ENCODE peak calls at places on chromosomes 13 and 19, in eight cellular contexts. V, B, Y, Q, O, P, N and E are unnamed samples. For H3K27me3, the result is how much of the 10 kb centered on the place peaks cover.

GRCh38 chr19:428144-428543 is 19.2 kb upstream of the C2CD4C start:
- DNase-seq in V (no peak), B (no peak), Y (no peak), Q (no peak), O (no peak), P (no peak), N (no peak), E (no peak)

GRCh38 chr13:33799950-33800592 is 17.9 kb upstream of the RFC3 start:
- DNase-seq in V (peak), B (no peak), Y (peak), Q (no peak), O (no peak), P (peak), N (no peak), E (no peak)

GRCh38 chr19:6312018-6312417 is 21.4 kb downstream of the ACER1 start:
- DNase-seq in V (peak), B (no peak), Y (no peak), Q (no peak), O (no peak), P (no peak), N (no peak), E (no peak)

GRCh38 chr19:19261350-19262189 is 11.5 kb downstream of the TM6SF2 start:
- DNase-seq in V (no peak), B (no peak), Y (no peak), Q (no peak), O (no peak), P (no peak), N (no peak), E (no peak)

GRCh38 chr13:55244991-55245644 is 1895.6 kb upstream of the PRR20A start:
- DNase-seq in V (no peak), B (no peak), Y (no peak), Q (no peak), O (no peak), P (peak), N (no peak), E (no peak)

GRCh38 chr19:43784251-43784980 is 3.6 kb upstream of the KCNN4 start:
- DNase-seq in V (peak), B (peak), Y (peak), Q (peak), O (peak), P (no peak), N (peak), E (peak)

GRCh38 chr19:43329989-43330388 is 23.5 kb upstream of the CD177 start:
- DNase-seq in V (no peak), B (no peak), Y (no peak), Q (no peak), O (no peak), P (no peak), N (no peak), E (no peak)

GRCh38 chr13:102138635-102139225 is 263.1 kb downstream of the FGF14 start:
- DNase-seq in V (no peak), B (no peak), Y (no peak), Q (no peak), O (no peak), P (no peak), N (no peak), E (no peak)

GRCh38 chr13:72643339-72643989 is 84.0 kb downstream of the MZT1 start:
- DNase-seq in V (peak), B (peak), Y (peak), Q (peak), O (no peak), P (peak), N (peak), E (peak)

GRCh38 chr13:29527916-29528315 is 67.6 kb downstream of the SLC7A1 start:
- DNase-seq in V (no peak), B (no peak), Y (no peak), Q (no peak), O (no peak), P (no peak), N (no peak), E (no peak)

GRCh38 chr19:17095141-17095919 is 19.8 kb downstream of the MYO9B start:
- DNase-seq in V (no peak), B (peak), Y (peak), Q (no peak), O (no peak), P (no peak), N (peak), E (no peak)

GRCh38 chr13:79724348-79725103 is 243.6 kb downstream of the NDFIP2 start:
- DNase-seq in V (peak), B (no peak), Y (no peak), Q (no peak), O (no peak), P (peak), N (no peak), E (no peak)

GRCh38 chr13:112060431-112060830 is 6.5 kb upstream of the SOX1 start:
- DNase-seq in V (no peak), B (no peak), Y (no peak), Q (no peak), O (no peak), P (no peak), N (no peak), E (no peak)
- H3K27me3 ChIP-seq in V (under half), B (under half), Y (half or more), Q (half or more), O (under half), P (half or more), N (under half), E (half or more)

DNA sequence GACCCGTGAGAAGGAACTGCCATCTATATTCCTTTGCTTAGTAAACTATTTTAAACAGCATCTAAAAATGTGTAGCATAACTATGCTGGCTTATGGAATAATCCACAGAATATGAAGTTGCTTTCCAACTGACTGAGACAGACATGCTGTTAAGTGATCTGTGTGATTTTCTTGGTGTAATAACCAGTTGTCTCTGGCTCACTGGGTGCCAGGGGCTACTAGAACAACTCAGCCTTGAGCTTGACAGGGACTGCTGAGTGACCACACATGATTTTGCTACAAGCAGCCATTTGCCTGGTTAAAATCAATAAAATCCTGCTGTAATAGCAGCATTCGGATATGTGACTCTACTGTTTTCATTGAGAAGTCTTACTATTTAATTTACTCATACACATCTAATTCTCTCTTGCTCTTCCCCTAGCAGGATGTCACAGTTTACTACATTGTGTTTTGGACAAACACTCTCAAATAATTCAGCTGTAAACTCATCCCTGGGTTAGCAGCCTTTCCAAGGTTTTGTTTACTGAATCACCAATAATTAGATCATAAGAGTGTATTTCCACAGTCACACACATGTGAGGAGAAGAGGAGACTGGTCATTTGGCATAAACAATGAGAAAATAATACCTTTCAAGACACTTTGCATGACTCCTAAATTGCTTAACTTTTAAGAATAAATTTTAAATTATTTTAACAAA is 426.2 kb downstream of the PCDH9 start:
- DNase-seq in V (peak), B (no peak), Y (no peak), Q (no peak), O (no peak), P (no peak), N (no peak), E (no peak)
- H3K27me3 ChIP-seq in V (under half), B (under half), Y (under half), Q (under half), O (under half), P (under half), N (under half), E (under half)

GRCh38 chr19:4229179-4229931 is at the start of gene EBI3:
- DNase-seq in V (no peak), B (peak), Y (peak), Q (peak), O (no peak), P (no peak), N (peak), E (no peak)

GRCh38 chr19:4234142-4234861 is 5.0 kb downstream of the EBI3 start:
- DNase-seq in V (no peak), B (no peak), Y (no peak), Q (no peak), O (no peak), P (no peak), N (no peak), E (no peak)

GRCh38 chr19:4234862-4235201 is 5.5 kb downstream of the EBI3 start:
- DNase-seq in V (no peak), B (no peak), Y (no peak), Q (no peak), O (no peak), P (no peak), N (no peak), E (no peak)

GRCh38 chr19:4232614-4233281 is 3.4 kb downstream of the EBI3 start:
- DNase-seq in V (no peak), B (no peak), Y (no peak), Q (no peak), O (no peak), P (no peak), N (no peak), E (no peak)

DNA sequence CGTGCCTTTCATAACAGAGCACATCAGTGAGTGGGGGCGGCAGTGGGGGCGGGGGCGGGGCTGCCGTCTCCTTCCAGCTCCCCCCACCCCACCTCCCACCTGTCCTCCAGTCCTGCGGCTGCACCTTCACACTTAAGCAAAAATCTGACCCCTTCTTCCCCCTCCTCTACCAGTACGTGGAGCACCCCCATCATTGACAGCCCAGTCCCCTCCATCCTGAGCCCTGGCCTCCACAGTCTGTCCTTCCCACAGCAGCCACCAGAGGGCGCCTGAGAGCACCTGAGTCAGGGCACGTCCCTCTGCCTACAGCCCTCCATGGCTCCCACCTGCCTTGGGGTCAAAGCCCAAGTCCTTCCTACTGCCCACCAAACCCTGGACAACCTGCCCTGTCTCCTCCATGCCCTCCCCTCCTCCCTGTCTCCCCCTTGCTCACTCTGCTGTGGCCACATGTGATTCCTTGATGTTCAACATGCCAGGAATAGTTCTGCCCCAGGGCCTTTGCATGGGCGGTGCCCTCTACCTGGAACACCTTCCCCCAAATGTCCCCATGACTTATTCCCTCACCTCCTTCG is 4.0 kb downstream of the EBI3 start:
- DNase-seq in V (peak), B (peak), Y (peak), Q (peak), O (peak), P (no peak), N (no peak), E (peak)
- H3K27me3 ChIP-seq in V (under half), B (under half), Y (under half), Q (under half), O (under half), P (under half), N (under half), E (under half)

DNA sequence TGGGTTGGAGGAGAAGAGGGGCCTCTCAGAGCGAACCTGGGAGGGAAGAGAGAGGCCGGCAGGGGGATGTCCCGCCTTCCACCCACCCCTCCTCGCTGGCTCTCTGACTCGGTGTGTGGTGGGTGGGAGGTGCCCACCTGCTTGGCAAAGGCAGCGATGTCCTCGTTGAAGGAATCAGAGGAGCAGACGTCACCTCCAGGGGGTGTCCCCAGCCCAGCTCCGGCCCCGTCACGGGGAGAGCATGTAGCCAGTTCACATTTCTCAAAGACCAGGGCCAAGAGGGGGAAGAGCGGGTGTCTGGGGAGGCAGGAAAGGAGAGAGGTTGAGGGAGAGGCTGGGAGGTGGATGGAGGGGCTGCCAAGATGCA is 2.7 kb downstream of the MEIS3 start:
- DNase-seq in V (no peak), B (no peak), Y (no peak), Q (no peak), O (no peak), P (no peak), N (no peak), E (no peak)
- H3K27me3 ChIP-seq in V (under half), B (under half), Y (under half), Q (under half), O (under half), P (under half), N (under half), E (half or more)

GRCh38 chr19:13038306-13039210 is 43.3 kb downstream of the NFIX start:
- DNase-seq in V (no peak), B (peak), Y (no peak), Q (no peak), O (no peak), P (no peak), N (no peak), E (no peak)

GRCh38 chr19:13040232-13040915 is 45.1 kb downstream of the NFIX start:
- DNase-seq in V (no peak), B (no peak), Y (no peak), Q (no peak), O (no peak), P (no peak), N (no peak), E (no peak)

GRCh38 chr19:13039211-13039789 is 44.0 kb downstream of the NFIX start:
- DNase-seq in V (no peak), B (peak), Y (no peak), Q (no peak), O (no peak), P (no peak), N (no peak), E (no peak)

GRCh38 chr19:13042443-13043130 is 47.3 kb downstream of the NFIX start:
- DNase-seq in V (no peak), B (no peak), Y (peak), Q (no peak), O (no peak), P (no peak), N (no peak), E (no peak)

DNA sequence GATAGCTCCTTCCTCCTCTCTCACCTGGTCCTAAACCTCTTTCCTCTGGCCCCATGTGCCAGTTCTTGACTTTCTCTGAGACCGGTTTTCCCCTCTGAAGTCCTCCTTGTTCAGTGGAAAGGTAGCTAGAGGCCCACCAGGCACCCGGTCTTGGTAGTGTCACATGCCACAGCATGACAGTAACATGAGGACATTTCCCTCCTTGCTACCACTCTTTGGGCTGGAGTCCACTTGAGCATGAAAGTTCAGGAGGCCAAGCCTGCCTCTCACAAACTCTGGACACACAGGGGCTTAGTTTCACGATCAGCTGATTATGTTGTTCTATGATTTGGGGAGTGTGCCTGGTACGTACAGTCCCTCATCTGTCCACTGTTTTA is 45.6 kb downstream of the NFIX start:
- DNase-seq in V (no peak), B (no peak), Y (no peak), Q (no peak), O (no peak), P (no peak), N (no peak), E (no peak)
- H3K27me3 ChIP-seq in V (under half), B (under half), Y (half or more), Q (under half), O (under half), P (under half), N (under half), E (under half)

DNA sequence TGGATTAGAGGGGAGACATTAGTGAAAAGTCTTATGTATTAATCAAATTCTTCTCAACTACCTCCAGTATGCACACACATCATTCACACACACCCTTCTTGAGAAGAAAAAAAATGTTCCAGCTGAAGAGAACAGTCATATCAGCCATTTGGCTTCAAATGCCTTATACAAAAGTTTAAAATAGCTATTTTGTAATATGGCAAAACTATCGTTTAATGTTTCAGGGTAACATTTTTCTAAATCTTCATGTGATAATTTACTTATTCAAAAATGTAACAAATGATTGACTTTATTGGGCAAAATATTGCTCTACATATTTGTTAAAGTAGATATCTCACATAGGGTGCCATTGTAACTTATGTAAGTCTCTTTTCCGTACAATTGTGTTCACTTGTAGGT is 13.5 kb downstream of the ZIC2 start:
- DNase-seq in V (no peak), B (no peak), Y (no peak), Q (no peak), O (no peak), P (no peak), N (no peak), E (no peak)
- H3K27me3 ChIP-seq in V (half or more), B (under half), Y (half or more), Q (half or more), O (half or more), P (under half), N (under half), E (half or more)

GRCh38 chr19:32318884-32319520 is 26.4 kb upstream of the ZNF507 start:
- DNase-seq in V (peak), B (no peak), Y (no peak), Q (peak), O (no peak), P (no peak), N (no peak), E (no peak)
- H3K27me3 ChIP-seq in V (under half), B (under half), Y (under half), Q (under half), O (under half), P (under half), N (under half), E (under half)

DNA sequence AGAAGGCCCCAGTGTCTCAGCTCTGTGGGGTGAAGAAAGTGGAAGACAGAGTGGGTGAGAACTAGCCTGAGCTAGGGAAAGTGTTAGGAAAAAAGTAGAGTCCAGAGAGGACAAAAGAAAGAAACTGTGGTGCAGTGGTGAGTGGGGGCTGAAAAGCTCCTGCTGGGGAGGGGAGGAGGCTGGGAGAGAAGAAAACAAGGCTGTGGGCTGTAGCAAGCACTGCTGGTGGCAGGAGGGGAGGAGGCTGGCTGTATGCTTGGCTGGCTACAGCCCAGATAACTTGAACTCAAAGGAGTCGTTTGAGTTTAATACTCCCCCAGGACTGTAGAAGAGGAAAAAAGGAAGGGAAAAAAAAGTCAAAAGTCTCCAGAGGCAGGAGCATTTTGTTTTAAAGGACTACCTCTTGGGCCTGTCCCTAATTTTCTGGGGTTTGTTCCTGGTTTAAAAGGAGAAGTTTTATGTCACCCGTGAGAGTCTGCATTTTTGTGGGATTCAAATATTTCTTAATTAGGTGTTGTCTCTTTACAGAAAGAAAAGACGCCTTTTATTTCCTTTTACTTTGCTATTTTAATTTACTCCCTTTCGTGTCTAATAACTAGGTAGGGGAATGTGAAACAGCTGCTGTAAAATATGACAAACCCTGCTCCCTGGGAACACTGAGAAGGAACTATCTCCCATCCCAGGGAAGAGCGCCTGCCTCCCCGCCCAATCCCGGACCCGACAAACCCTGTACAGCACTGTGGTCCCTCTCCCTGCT is 21.7 kb downstream of the ZIC5 start:
- DNase-seq in V (no peak), B (no peak), Y (no peak), Q (no peak), O (no peak), P (no peak), N (no peak), E (no peak)
- H3K27me3 ChIP-seq in V (half or more), B (under half), Y (under half), Q (under half), O (under half), P (under half), N (under half), E (under half)

GRCh38 chr13:35140321-35140720 is 198.3 kb downstream of the NBEA start:
- DNase-seq in V (no peak), B (no peak), Y (no peak), Q (no peak), O (no peak), P (no peak), N (no peak), E (no peak)

GRCh38 chr13:35139591-35139990 is 197.5 kb downstream of the NBEA start:
- DNase-seq in V (peak), B (no peak), Y (peak), Q (no peak), O (no peak), P (no peak), N (no peak), E (no peak)

GRCh38 chr13:35131471-35131870 is 189.4 kb downstream of the NBEA start:
- DNase-seq in V (no peak), B (no peak), Y (no peak), Q (no peak), O (no peak), P (peak), N (no peak), E (no peak)

GRCh38 chr13:35140831-35141230 is 198.8 kb downstream of the NBEA start:
- DNase-seq in V (no peak), B (no peak), Y (no peak), Q (no peak), O (no peak), P (no peak), N (no peak), E (no peak)

GRCh38 chr13:35136585-35136984 is 194.5 kb downstream of the NBEA start:
- DNase-seq in V (no peak), B (no peak), Y (no peak), Q (no peak), O (no peak), P (no peak), N (no peak), E (no peak)
- H3K27me3 ChIP-seq in V (under half), B (under half), Y (under half), Q (under half), O (under half), P (under half), N (under half), E (under half)